ENCODE peak calls at places on chromosomes 3 and 15, in ten cellular contexts. B, R, W, D, T, U, F, K, Y and A are unnamed samples. For H3K36me3, the result is how much of the 10 kb centered on the place peaks cover.

GRCh38 chr3:165339753-165340152 is 143.6 kb upstream of the SLITRK3 start:
- DNase-seq in B (peak), R (peak), W (no peak), D (no peak), T (no peak), U (peak), F (no peak), K (no peak), Y (peak), A (no peak)

GRCh38 chr3:188270423-188270972 is 116.5 kb downstream of the LPP start:
- DNase-seq in B (peak), R (peak), W (no peak), D (no peak), T (no peak), U (peak), F (peak), K (peak), Y (no peak), A (no peak)

GRCh38 chr3:128969993-128970740 is 23.7 kb downstream of the CFAP92 start:
- DNase-seq in B (peak), R (no peak), W (no peak), D (peak), T (peak), U (peak), F (no peak), K (no peak), Y (peak), A (peak)

GRCh38 chr15:37877851-37878577 is 56.4 kb upstream of the TMCO5A start:
- DNase-seq in B (peak), R (peak), W (no peak), D (no peak), T (no peak), U (peak), F (no peak), K (peak), Y (no peak), A (no peak)

GRCh38 chr15:48494646-48495045 is 150.9 kb downstream of the FBN1 start:
- DNase-seq in B (peak), R (no peak), W (no peak), D (no peak), T (no peak), U (no peak), F (no peak), K (peak), Y (no peak), A (no peak)

GRCh38 chr3:172127929-172128580 is 88.7 kb downstream of the FNDC3B start:
- DNase-seq in B (no peak), R (no peak), W (no peak), D (no peak), T (no peak), U (no peak), F (no peak), K (no peak), Y (no peak), A (no peak)

GRCh38 chr3:105140899-105141367 is 225.8 kb upstream of the ALCAM start:
- DNase-seq in B (no peak), R (no peak), W (no peak), D (no peak), T (no peak), U (no peak), F (no peak), K (no peak), Y (no peak), A (no peak)

GRCh38 chr3:181808053-181808452 is 96.3 kb downstream of the SOX2 start:
- DNase-seq in B (no peak), R (no peak), W (no peak), D (no peak), T (no peak), U (no peak), F (no peak), K (no peak), Y (no peak), A (no peak)

GRCh38 chr15:41730543-41730942 is 43.7 kb upstream of the MAPKBP1 start:
- DNase-seq in B (no peak), R (no peak), W (no peak), D (no peak), T (no peak), U (peak), F (no peak), K (no peak), Y (no peak), A (no peak)

GRCh38 chr15:77709135-77709886 is 76.6 kb upstream of the LINGO1 start:
- DNase-seq in B (no peak), R (no peak), W (no peak), D (no peak), T (no peak), U (no peak), F (no peak), K (no peak), Y (peak), A (no peak)

GRCh38 chr15:91099616-91100560 is at the start of gene SV2B:
- DNase-seq in B (peak), R (peak), W (no peak), D (no peak), T (peak), U (peak), F (no peak), K (peak), Y (peak), A (no peak)

DNA sequence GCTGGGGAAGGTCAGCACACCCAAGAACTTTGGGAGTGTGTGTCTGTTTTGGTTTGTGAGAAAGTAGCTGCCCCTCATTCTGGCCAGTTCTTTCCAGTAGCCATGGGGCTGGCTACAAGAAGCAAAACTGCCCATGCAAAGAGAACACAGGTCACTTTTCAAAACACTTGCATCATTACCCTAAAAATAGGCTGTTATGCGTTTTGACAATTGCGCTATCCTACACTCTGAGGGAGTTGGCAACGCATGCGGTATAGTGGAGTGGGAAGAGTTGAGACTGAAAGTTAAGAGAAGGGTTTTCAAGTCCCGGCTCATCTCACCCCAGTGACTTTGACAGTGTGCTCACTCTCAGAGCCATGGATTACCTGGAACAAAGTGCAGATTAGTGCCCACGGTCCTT is 41.8 kb upstream of the MYZAP start:
- DNase-seq in B (no peak), R (no peak), W (no peak), D (no peak), T (no peak), U (no peak), F (no peak), K (no peak), Y (no peak), A (no peak)
- TF ChIP-seq CTCF in B (no peak), R (no peak), W (no peak), D (no peak), T (no peak), U (no peak), F (no peak), K (no peak), Y (no peak), A (no peak)

DNA sequence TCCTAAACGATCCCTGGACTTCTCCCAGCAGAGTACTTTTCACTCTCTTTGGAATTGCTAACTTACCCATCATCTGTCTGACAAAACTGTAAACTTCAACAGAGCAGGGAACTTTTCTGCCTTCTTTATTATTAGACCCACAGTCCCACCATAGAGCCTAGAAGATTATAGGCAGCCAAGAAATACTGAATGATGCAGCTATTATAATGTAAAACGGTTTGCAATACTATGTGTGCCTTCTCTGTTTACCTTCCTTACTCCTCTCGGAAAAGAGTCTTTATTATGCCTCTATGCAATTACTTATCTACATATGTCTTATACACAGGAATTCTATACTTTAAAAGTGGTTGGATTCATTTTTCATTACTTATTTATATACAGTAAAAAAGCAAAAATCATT is 36.0 kb downstream of the SHQ1 start:
- DNase-seq in B (no peak), R (no peak), W (no peak), D (no peak), T (no peak), U (no peak), F (no peak), K (no peak), Y (no peak), A (no peak)
- H3K36me3 ChIP-seq in B (under half), R (under half), W (under half), D (under half), T (under half), U (under half), F (under half), K (under half), Y (under half), A (under half)

DNA sequence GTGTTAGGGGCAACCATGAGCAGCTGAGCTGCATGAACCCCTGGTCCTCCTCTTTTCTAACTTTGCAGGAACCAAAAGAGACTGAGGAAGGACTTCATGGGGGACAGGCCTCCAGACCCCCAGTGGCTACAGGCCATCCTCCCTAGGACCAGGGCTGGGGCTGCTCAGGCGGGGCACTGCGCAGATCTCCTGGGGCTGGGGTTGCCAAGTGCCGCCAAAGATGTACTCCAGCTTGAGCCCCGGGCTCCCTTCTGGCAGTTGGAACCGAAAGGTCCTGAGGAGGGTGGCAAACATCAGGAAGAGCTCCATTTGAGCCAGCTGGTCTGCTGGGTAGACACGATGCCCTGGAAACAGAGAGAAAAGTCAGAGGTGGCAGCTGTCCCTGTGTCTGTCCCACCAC is 11.1 kb upstream of the PARL start:
- DNase-seq in B (no peak), R (no peak), W (no peak), D (no peak), T (peak), U (no peak), F (no peak), K (no peak), Y (no peak), A (no peak)
- TF ChIP-seq CTCF in B (no peak), R (no peak), W (no peak), D (no peak), T (no peak), U (no peak), F (no peak), K (no peak), Y (no peak), A (no peak)

DNA sequence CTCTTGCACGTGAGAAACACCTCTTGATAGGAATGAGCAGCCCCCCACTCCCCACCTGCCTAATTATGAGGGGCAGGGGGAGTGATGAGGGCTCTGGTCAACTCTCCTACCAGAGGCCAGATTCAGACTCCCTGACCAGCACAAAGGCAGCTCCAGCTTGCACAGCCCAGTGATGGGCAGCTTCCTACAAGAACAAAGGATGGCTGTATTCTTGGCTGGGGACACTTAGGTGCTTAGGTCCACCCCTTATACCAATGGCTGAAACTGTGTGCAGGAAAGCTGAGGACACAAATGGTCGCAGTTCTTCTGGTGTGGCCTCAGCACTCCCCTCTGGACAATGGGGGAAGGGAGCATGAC is 81.8 kb downstream of the IQSEC1 start:
- DNase-seq in B (no peak), R (no peak), W (no peak), D (no peak), T (no peak), U (no peak), F (no peak), K (no peak), Y (no peak), A (no peak)
- H3K36me3 ChIP-seq in B (under half), R (under half), W (under half), D (under half), T (under half), U (under half), F (under half), K (under half), Y (under half), A (under half)

GRCh38 chr3:2711081-2711480 is 399.1 kb downstream of the IL5RA start:
- DNase-seq in B (no peak), R (no peak), W (no peak), D (no peak), T (no peak), U (no peak), F (no peak), K (no peak), Y (peak), A (no peak)

GRCh38 chr3:2714856-2715255 is 395.3 kb downstream of the IL5RA start:
- DNase-seq in B (no peak), R (no peak), W (no peak), D (no peak), T (no peak), U (no peak), F (no peak), K (no peak), Y (no peak), A (no peak)

GRCh38 chr3:2713923-2714322 is 396.3 kb downstream of the IL5RA start:
- DNase-seq in B (no peak), R (no peak), W (no peak), D (no peak), T (no peak), U (no peak), F (no peak), K (no peak), Y (no peak), A (no peak)
- TF ChIP-seq CTCF in B (peak), R (no peak), W (no peak), D (peak), T (no peak), U (peak), F (peak), K (no peak), Y (peak), A (peak)

DNA sequence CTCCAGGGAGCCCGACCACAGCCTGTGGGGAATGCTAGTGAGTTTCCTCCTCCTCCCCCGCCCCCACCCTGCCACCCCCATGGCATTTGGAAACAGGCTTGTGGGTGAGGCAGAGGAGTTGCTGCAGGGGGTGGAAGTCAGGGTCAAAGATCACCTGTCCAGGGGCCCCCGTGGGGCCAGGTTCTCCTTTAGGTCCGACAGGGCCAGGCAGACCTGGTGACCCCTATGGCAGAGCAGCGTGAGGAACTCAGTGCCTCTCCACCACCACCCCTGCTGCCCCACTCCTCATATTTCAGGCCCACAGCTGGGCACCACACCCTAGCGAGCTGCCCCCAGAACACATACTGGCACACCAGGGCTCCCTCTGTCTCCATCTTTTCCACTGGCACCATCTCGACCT is 8.9 kb upstream of the UCN2 start:
- DNase-seq in B (no peak), R (no peak), W (no peak), D (no peak), T (no peak), U (no peak), F (no peak), K (no peak), Y (no peak), A (no peak)
- H3K36me3 ChIP-seq in B (under half), R (under half), W (under half), D (under half), T (under half), U (under half), F (under half), K (half or more), Y (under half), A (under half)

DNA sequence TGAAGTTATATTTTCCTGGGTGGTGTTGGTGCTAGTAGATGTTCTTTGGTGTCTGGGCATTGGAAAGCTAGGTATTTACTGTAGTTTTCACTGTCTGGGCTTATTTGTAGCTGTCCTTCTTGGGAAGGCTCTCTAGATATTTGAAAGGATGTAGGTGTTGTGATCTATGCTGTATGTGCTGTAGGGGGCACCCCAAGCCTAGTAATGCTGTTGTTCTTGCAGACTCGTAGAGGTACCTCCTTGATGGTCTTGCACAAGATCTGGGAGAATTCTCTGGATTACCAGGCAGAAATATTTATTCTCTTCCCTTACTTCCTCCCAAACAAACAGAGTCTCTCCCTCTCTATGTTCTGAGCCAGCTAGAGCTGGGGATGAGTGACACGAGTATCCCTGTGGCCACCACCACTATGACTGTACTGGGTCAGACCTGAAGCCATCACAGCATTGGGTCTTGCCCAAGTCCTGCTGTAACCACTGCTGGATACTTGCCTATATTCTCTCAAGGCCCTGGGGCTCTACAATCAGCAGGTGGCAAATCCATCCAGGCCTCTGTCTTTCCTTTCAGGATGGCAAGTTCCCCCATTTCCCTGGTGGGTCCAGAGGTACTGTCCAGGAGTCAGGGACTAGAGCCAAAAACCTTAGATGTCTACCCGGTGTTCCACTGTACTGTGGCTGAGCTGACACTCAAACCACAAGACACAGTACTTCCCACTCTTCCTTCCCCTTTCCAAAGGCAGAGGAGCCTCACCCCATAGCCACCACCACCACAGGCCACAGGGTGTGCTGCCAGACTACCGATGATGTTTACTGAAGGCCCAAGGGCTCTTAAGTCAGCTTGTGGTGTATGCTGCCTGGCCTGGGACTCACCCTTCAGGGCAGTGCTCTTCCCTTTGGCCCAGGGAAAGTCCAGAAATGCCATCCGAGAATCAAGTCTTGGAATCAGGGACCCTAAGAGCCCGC is 195.2 kb upstream of the DPPA4 start:
- DNase-seq in B (peak), R (peak), W (no peak), D (peak), T (no peak), U (peak), F (no peak), K (peak), Y (peak), A (no peak)
- TF ChIP-seq CTCF in B (peak), R (peak), W (no peak), D (no peak), T (no peak), U (peak), F (peak), K (peak), Y (peak), A (peak)

DNA sequence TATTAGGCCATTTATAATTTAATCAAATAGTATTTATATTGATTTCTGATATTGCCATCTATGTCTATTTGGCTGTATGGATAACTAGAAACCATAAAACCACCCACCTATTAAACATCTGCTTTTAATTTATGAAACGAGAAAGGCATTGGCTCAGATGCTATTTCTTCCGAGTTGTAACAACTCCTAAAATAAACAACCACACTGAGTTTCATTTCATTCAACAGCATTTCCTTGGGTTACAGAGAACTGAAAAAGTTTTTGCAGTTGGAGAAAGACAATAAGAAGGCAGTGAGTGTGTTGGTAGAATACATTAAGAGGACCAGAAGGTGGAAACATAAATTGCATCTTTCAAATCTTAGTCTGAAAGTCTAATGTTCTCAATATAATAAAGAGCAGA is 79.1 kb downstream of the AQR start:
- DNase-seq in B (no peak), R (no peak), W (no peak), D (no peak), T (no peak), U (no peak), F (no peak), K (no peak), Y (no peak), A (no peak)
- H3K36me3 ChIP-seq in B (under half), R (under half), W (half or more), D (under half), T (half or more), U (under half), F (under half), K (under half), Y (under half), A (half or more)